ENCODE peak calls at places on chromosomes 13 and 19, in eight cellular contexts. V, T, C, H, U, Z, G and D are unnamed samples.

GRCh38 chr13:101654916-101655315 is 202.4 kb downstream of the ITGBL1 start:
- DNase-seq in H (peak), T (no peak), U (no peak), V (no peak), Z (no peak), C (peak), G (no peak), D (no peak)

GRCh38 chr13:30837227-30838159 is 68.6 kb upstream of the MEDAG start:
- DNase-seq in Z (no peak), C (no peak), V (no peak), G (no peak), U (no peak), T (no peak), H (no peak), D (no peak)

GRCh38 chr13:86006317-86006716 is 207.1 kb upstream of the SLITRK6 start:
- DNase-seq in H (no peak), Z (no peak), G (no peak), C (no peak), V (no peak), U (no peak), T (no peak), D (peak)

GRCh38 chr19:44725684-44726083 is 22.8 kb upstream of the BCL3 start:
- DNase-seq in Z (no peak), U (no peak), H (no peak), T (no peak), C (no peak), G (no peak), V (no peak), D (no peak)

GRCh38 chr19:44848805-44849457 is 2.8 kb downstream of the NECTIN2 start:
- DNase-seq in Z (no peak), U (no peak), G (no peak), C (no peak), H (no peak), T (no peak), V (no peak), D (no peak)

GRCh38 chr13:57632276-57633140 is 964 bp downstream of the PCDH17 start:
- DNase-seq in U (no peak), H (no peak), C (no peak), T (no peak), V (no peak), G (peak), Z (no peak), D (no peak)

GRCh38 chr13:42373048-42373812 is 101.3 kb downstream of the AKAP11 start:
- DNase-seq in T (no peak), V (no peak), H (no peak), G (no peak), U (no peak), C (no peak), Z (no peak), D (no peak)

GRCh38 chr19:48741222-48741999 is 1.0 kb upstream of the RASIP1 start:
- DNase-seq in T (peak), U (no peak), H (no peak), C (no peak), V (no peak), Z (no peak), G (no peak), D (peak)

GRCh38 chr19:1046836-1047695 is 7.2 kb downstream of the ABCA7 start:
- DNase-seq in C (no peak), Z (no peak), T (no peak), V (no peak), G (no peak), U (no peak), H (no peak), D (no peak)

GRCh38 chr19:55913643-55914268 is 18.4 kb downstream of the NLRP13 start:
- DNase-seq in Z (no peak), T (peak), U (no peak), V (no peak), C (no peak), H (no peak), G (no peak), D (no peak)

GRCh38 chr19:42433503-42434260 is 6.5 kb upstream of the LIPE start:
- DNase-seq in H (peak), G (peak), C (peak), U (peak), V (peak), Z (no peak), T (peak), D (peak)

GRCh38 chr19:2239771-2240770 is 3.4 kb downstream of the SF3A2 start:
- DNase-seq in G (no peak), Z (no peak), T (no peak), H (peak), C (no peak), U (no peak), V (no peak), D (no peak)

GRCh38 chr19:38142176-38143035 is 81.6 kb downstream of the DPF1 start:
- DNase-seq in Z (no peak), V (no peak), H (peak), U (peak), C (peak), G (peak), T (peak), D (peak)